ENCODE peak calls at places on chromosomes 7 and 10, in nine cellular contexts. R, C, V, I, N, Y, B, K and Q are unnamed samples.

GRCh38 chr10:71423936-71424335 is 27.2 kb downstream of the CDH23 start:
- DNase-seq in R (no peak), C (no peak), V (no peak), I (no peak), N (no peak), Y (no peak), B (no peak), K (no peak), Q (no peak)

GRCh38 chr10:71753091-71753959 is 20.0 kb downstream of the VSIR start:
- DNase-seq in R (no peak), C (no peak), V (no peak), I (no peak), N (no peak), Y (no peak), B (no peak), K (peak), Q (no peak)

GRCh38 chr10:112225771-112226438 is 42.3 kb upstream of the GPAM start:
- DNase-seq in R (no peak), C (no peak), V (no peak), I (no peak), N (no peak), Y (no peak), B (no peak), K (no peak), Q (no peak)

GRCh38 chr7:105016083-105017075 is 2.4 kb downstream of the KMT2E start:
- DNase-seq in R (peak), C (no peak), V (peak), I (no peak), N (no peak), Y (peak), B (no peak), K (no peak), Q (no peak)

GRCh38 chr7:115748123-115748738 is 282.3 kb downstream of the TFEC start:
- DNase-seq in R (peak), C (no peak), V (peak), I (no peak), N (no peak), Y (peak), B (peak), K (no peak), Q (no peak)

GRCh38 chr7:81264116-81264515 is 345.3 kb upstream of the SEMA3C start:
- DNase-seq in R (no peak), C (no peak), V (no peak), I (no peak), N (no peak), Y (no peak), B (peak), K (no peak), Q (no peak)

GRCh38 chr10:4390219-4390618 is 435.8 kb upstream of the AKR1E2 start:
- DNase-seq in R (no peak), C (no peak), V (no peak), I (no peak), N (no peak), Y (peak), B (no peak), K (no peak), Q (no peak)

GRCh38 chr7:30349170-30349569 is 64.8 kb downstream of the ZNRF2 start:
- DNase-seq in R (no peak), C (no peak), V (no peak), I (no peak), N (no peak), Y (no peak), B (no peak), K (no peak), Q (no peak)

GRCh38 chr10:57661206-57661605 is 606.5 kb downstream of the IPMK start:
- DNase-seq in R (no peak), C (no peak), V (no peak), I (no peak), N (no peak), Y (no peak), B (no peak), K (no peak), Q (no peak)

GRCh38 chr10:53765311-53765710 is 992.7 kb upstream of the MBL2 start:
- DNase-seq in R (no peak), C (no peak), V (peak), I (no peak), N (no peak), Y (no peak), B (peak), K (no peak), Q (no peak)

GRCh38 chr7:102914585-102914984 is 1.8 kb downstream of the LRRC17 start:
- DNase-seq in R (peak), C (peak), V (peak), I (no peak), N (no peak), Y (peak), B (no peak), K (no peak), Q (no peak)

GRCh38 chr10:28532223-28532508 is 752 bp upstream of the WAC start:
- DNase-seq in R (no peak), C (no peak), V (no peak), I (peak), N (no peak), Y (peak), B (peak), K (no peak), Q (no peak)

DNA sequence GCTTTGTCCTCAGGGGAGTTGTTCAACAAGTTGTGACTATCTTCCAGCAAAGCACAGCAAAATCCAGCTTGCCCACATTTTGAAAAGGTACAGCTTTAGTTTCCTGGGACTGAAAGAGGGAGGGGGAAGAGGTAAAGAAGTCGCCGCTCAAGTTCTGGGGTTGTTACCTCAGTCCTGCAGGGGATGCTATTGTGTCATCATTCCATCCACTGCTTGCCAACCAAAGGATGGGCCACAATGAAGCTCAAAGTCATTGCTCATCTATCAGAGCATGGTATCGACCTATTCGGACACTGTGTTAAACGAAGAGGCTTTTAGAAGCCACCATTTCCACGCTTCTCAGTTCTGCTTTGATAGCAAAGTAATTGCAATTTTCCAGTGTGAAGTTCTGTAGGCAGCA is 34.3 kb downstream of the NPY start:
- DNase-seq in R (no peak), C (peak), V (no peak), I (peak), N (no peak), Y (no peak), B (no peak), K (no peak), Q (no peak)
- TF ChIP-seq CTCF in R (peak), C (peak), V (peak), I (peak), N (no peak), Y (no peak), B (peak), K (no peak), Q (no peak)

GRCh38 chr7:155203059-155203881 is 94.4 kb upstream of the INSIG1 start:
- DNase-seq in R (no peak), C (no peak), V (no peak), I (no peak), N (no peak), Y (no peak), B (no peak), K (no peak), Q (no peak)
- TF ChIP-seq CTCF in R (no peak), C (no peak), V (no peak), I (no peak), N (no peak), Y (no peak), B (no peak), K (no peak), Q (no peak)

GRCh38 chr7:72187179-72187578 is 225.0 kb downstream of the CALN1 start:
- DNase-seq in R (no peak), C (peak), V (no peak), I (no peak), N (no peak), Y (no peak), B (no peak), K (no peak), Q (no peak)

GRCh38 chr7:72182036-72182435 is 230.1 kb downstream of the CALN1 start:
- DNase-seq in R (no peak), C (no peak), V (no peak), I (no peak), N (no peak), Y (no peak), B (no peak), K (no peak), Q (no peak)

DNA sequence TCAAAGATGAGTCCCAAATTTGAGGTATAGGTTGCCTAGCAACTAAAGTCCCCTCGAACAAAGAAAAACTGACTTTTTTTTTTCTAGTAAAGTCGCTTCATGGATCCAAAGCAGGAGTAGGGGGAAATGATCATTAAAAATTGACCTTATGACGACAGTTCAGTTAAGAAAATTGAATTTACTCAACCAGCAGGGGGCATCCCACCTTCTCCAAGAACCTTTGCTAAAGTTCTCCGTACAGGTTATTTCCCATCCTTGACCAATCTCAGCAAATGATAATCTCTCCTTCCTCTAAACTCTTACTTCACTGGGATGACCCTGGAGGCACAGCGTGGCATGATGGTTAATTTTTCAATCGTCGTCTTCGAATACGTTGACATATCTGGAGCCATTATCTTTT is 228.3 kb downstream of the CALN1 start:
- DNase-seq in R (no peak), C (peak), V (no peak), I (no peak), N (no peak), Y (no peak), B (no peak), K (no peak), Q (no peak)
- TF ChIP-seq CTCF in R (no peak), C (peak), V (no peak), I (no peak), N (no peak), Y (no peak), B (no peak), K (no peak), Q (no peak)

DNA sequence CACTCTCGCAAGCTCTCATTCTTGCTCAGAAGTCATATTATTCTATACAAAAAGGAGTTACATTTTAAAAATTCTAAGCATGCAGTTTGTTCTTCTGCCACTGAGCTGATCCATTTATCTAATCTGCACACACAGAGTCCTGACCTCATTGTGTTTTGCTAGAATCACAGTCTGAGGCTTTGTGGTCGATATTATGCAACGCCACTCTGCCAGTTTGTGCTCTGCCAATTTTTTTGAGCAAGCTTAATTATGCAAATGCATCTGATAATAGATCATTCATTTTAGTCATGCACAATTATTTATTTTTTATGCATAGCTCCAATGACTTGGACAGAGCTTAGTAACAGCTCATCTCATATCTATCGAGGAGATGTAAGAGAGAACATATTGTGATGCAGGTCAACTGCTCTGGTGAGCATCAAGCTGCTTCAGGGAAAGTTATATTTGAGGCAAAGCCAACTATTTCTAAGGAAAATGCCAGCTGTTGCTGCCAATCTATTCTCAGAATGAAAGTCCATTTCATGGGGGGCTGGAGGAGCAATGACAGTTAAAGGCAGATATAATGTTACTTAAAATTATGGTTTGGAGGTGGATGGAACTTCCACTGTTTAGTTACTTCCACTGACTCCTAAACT is 424.7 kb downstream of the KIF20B start:
- DNase-seq in R (no peak), C (no peak), V (peak), I (no peak), N (no peak), Y (peak), B (no peak), K (no peak), Q (no peak)
- TF ChIP-seq CTCF in R (no peak), C (no peak), V (no peak), I (no peak), N (no peak), Y (peak), B (no peak), K (no peak), Q (no peak)

GRCh38 chr7:132249591-132249971 is 326.7 kb downstream of the PLXNA4 start:
- DNase-seq in R (no peak), C (peak), V (no peak), I (peak), N (no peak), Y (peak), B (peak), K (no peak), Q (no peak)

GRCh38 chr7:132254455-132254854 is 321.8 kb downstream of the PLXNA4 start:
- DNase-seq in R (no peak), C (no peak), V (no peak), I (no peak), N (no peak), Y (no peak), B (no peak), K (no peak), Q (no peak)

GRCh38 chr7:132248841-132249590 is 327.3 kb downstream of the PLXNA4 start:
- DNase-seq in R (no peak), C (no peak), V (no peak), I (no peak), N (no peak), Y (no peak), B (no peak), K (no peak), Q (no peak)

GRCh38 chr7:132250480-132251326 is 325.6 kb downstream of the PLXNA4 start:
- DNase-seq in R (no peak), C (no peak), V (no peak), I (no peak), N (no peak), Y (no peak), B (peak), K (no peak), Q (no peak)

DNA sequence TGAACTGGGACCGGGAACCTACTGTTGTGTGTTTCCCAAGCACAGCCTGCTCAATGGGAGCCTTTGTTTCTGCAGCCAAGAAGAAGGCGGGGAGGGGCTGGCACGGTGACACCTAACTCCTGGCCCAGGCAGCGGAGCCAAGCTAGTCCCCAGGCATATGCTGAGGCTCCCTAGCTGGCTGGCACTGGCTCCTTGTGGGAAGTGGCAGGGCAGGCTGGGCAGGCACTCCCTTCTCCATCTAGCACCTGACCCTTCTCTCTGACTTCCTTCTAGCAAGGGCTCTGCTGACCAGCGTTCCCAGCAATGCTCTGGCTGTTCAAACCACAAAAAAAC is 325.0 kb downstream of the PLXNA4 start:
- DNase-seq in R (no peak), C (peak), V (no peak), I (no peak), N (no peak), Y (no peak), B (peak), K (no peak), Q (no peak)
- TF ChIP-seq CTCF in R (no peak), C (no peak), V (no peak), I (no peak), N (no peak), Y (no peak), B (no peak), K (no peak), Q (no peak)